ENCODE peak calls at places on chromosomes 2 and 18, in five cellular contexts. W is brain microvascular endothelial cell; L is activated CD4-positive, alpha-beta T cell treated with anti-CD3 and anti-CD28 coated beads, Interleukin-2, amount 50 U/mL, for 1 hour; Z is Karpas-422; K is amniotic stem cell. U is an unnamed sample.

GRCh38 chr2:233288663-233289062 is 19.0 kb upstream of the SAG start:
- DNase-seq in W (no peak), L (no peak), Z (no peak), K (no peak), U (no peak)

GRCh38 chr2:8169443-8169842 is 512.4 kb upstream of the ID2 start:
- DNase-seq in W (peak), L (no peak), Z (no peak), K (peak), U (no peak)

GRCh38 chr2:218022851-218023530 is 20.2 kb upstream of the TNS1 start:
- DNase-seq in W (no peak), L (no peak), Z (no peak), K (no peak), U (no peak)

GRCh38 chr2:170054996-170055395 is 123.0 kb upstream of the MYO3B start:
- DNase-seq in W (no peak), L (no peak), Z (no peak), K (no peak), U (no peak)

GRCh38 chr2:85607268-85608215 is 4.3 kb downstream of the C2orf68 start:
- DNase-seq in W (no peak), L (no peak), Z (no peak), K (no peak), U (no peak)

GRCh38 chr2:114293355-114293754 is 149.1 kb upstream of the DPP10 start:
- DNase-seq in W (no peak), L (no peak), Z (no peak), K (no peak), U (no peak)

GRCh38 chr2:158967731-158968395 is 577 bp upstream of the TANC1 start:
- DNase-seq in W (peak), L (no peak), Z (no peak), K (peak), U (no peak)

GRCh38 chr18:60189840-60190239 is 182.7 kb downstream of the MC4R start:
- DNase-seq in W (no peak), L (no peak), Z (no peak), K (no peak), U (no peak)

GRCh38 chr2:216317831-216318230 is 54.5 kb downstream of the MARCHF4 start:
- DNase-seq in W (no peak), L (no peak), Z (no peak), K (no peak), U (no peak)

GRCh38 chr2:26435106-26435505 is 33.4 kb downstream of the DRC1 start:
- DNase-seq in W (no peak), L (no peak), Z (no peak), K (no peak), U (no peak)

GRCh38 chr18:13448028-13448795 is 229.7 kb downstream of the LDLRAD4 start:
- DNase-seq in W (no peak), L (no peak), Z (no peak), K (no peak), U (no peak)

GRCh38 chr2:39000552-39000951 is 110.9 kb downstream of the ARHGEF33 start:
- DNase-seq in W (no peak), L (no peak), Z (no peak), K (no peak), U (no peak)

GRCh38 chr2:70965506-70965905 is 12.9 kb upstream of the ANKRD53 start:
- DNase-seq in W (no peak), L (no peak), Z (no peak), K (no peak), U (no peak)